ENCODE peak calls at places on chromosome 9, in five cellular contexts. V is heart right ventricle, A is WERI-Rb-1, M is prostate gland, T is colonic mucosa. E is an unnamed sample.

GRCh38 chr9:100472725-100473261 is at the start of gene TMEFF1:
- DNase-seq in V (no peak), T (peak), M (peak), A (peak), E (peak)

GRCh38 chr9:120873512-120873911 is 3.5 kb downstream of the PHF19 start:
- DNase-seq in M (no peak), T (no peak), A (no peak), V (no peak), E (peak)

GRCh38 chr9:81293651-81294050 is 395.7 kb downstream of the TLE1 start:
- DNase-seq in A (no peak), V (no peak), T (no peak), M (no peak), E (no peak)

GRCh38 chr9:104346645-104347175 is 157.4 kb upstream of the OR13F1 start:
- DNase-seq in M (no peak), T (no peak), A (peak), V (no peak), E (no peak)

GRCh38 chr9:4923141-4923540 is 61.9 kb upstream of the JAK2 start:
- DNase-seq in T (no peak), M (no peak), V (no peak), A (no peak), E (no peak)

GRCh38 chr9:98533866-98534265 is 174.9 kb downstream of the GABBR2 start:
- DNase-seq in M (no peak), T (no peak), V (no peak), A (no peak), E (no peak)

GRCh38 chr9:81601639-81602623 is 87.4 kb downstream of the TLE1 start:
- DNase-seq in A (no peak), V (no peak), T (no peak), M (no peak), E (no peak)

GRCh38 chr9:87581513-87581912 is 83.8 kb downstream of the DAPK1 start:
- DNase-seq in T (no peak), A (no peak), M (no peak), V (no peak), E (no peak)

GRCh38 chr9:84699897-84700395 is 30.4 kb downstream of the NTRK2 start:
- DNase-seq in T (no peak), V (no peak), A (no peak), M (no peak), E (no peak)

GRCh38 chr9:112401175-112401815 is 21.4 kb downstream of the HSDL2 start:
- DNase-seq in V (no peak), M (no peak), A (no peak), T (no peak), E (peak)

GRCh38 chr9:101097210-101097609 is 68.7 kb downstream of the PLPPR1 start:
- DNase-seq in T (no peak), V (no peak), A (no peak), M (no peak), E (no peak)

GRCh38 chr9:110996436-110997224 is 41.6 kb downstream of the LPAR1 start:
- DNase-seq in V (peak), T (peak), M (no peak), A (no peak), E (peak)
- H3K4me3 ChIP-seq in V (no peak), T (no peak), M (no peak), A (no peak), E (no peak)

GRCh38 chr9:31916591-31917223 is 467.7 kb upstream of the ACO1 start:
- DNase-seq in A (no peak), V (no peak), M (no peak), T (no peak), E (no peak)
- TF ChIP-seq CTCF in A (peak), V (no peak), M (no peak), T (no peak), E (no peak)

DNA sequence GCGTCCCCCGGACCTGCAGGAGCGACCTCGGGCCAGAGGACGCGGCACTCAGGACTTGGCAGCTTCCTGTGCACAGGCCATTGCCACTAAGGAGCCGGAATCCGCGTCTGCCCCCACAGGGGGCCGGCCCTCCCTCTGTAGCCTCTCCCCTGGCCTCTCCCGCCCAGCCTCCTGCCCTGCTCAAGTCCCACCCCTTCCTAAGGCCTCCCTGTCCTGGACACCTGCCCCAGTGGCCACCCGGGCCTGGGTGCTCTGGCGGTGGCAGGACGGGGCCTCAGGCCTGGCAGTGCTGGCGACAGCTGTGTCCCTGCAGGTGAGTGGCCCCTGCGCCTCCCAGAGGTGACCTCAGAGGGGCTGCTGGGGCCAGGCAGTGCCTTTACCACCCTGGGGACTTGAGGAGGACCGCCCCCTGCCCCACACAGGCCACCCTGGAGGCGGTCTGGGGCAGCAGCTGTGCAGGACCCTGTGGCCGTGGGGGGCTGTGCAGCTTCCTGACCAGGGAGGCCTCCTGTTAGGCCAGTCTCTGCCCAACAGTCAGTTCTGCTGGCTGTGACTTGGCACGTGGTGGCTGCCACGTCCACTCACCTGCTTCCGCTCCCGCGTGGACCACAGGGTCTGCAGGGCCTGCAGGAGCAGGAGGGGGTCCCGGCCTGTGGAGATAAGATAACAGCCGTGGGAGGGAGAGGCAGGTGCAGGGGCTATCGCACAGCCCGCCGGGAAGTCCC is 40.1 kb downstream of the EXD3 start:
- DNase-seq in V (no peak), T (no peak), A (peak), M (no peak), E (no peak)
- H3K4me3 ChIP-seq in V (no peak), T (no peak), A (no peak), M (no peak), E (no peak)

GRCh38 chr9:70576121-70576520 is 161.7 kb upstream of the KLF9 start:
- DNase-seq in A (no peak), V (no peak), M (no peak), T (no peak), E (no peak)

GRCh38 chr9:70571247-70571646 is 156.8 kb upstream of the KLF9 start:
- DNase-seq in V (no peak), M (no peak), T (no peak), A (no peak), E (no peak)

GRCh38 chr9:70569070-70569772 is 154.8 kb upstream of the KLF9 start:
- DNase-seq in T (no peak), M (no peak), A (no peak), V (no peak), E (no peak)

GRCh38 chr9:70574222-70574837 is 159.9 kb upstream of the KLF9 start:
- DNase-seq in T (no peak), A (no peak), M (no peak), V (no peak), E (no peak)

GRCh38 chr9:70573308-70573707 is 158.9 kb upstream of the KLF9 start:
- DNase-seq in V (no peak), A (no peak), M (no peak), T (no peak), E (no peak)
- TF ChIP-seq CTCF in V (no peak), A (no peak), M (no peak), T (no peak), E (no peak)

GRCh38 chr9:69180200-69180599 is 6.1 kb downstream of the TJP2 start:
- DNase-seq in V (no peak), T (no peak), A (no peak), M (no peak), E (no peak)

GRCh38 chr9:69178583-69179011 is 4.5 kb downstream of the TJP2 start:
- DNase-seq in T (no peak), M (no peak), V (no peak), A (no peak), E (no peak)

GRCh38 chr9:69179037-69179436 is 5.0 kb downstream of the TJP2 start:
- DNase-seq in M (no peak), A (no peak), V (no peak), T (no peak), E (no peak)

GRCh38 chr9:69181908-69182353 is 7.9 kb downstream of the TJP2 start:
- DNase-seq in V (no peak), A (no peak), T (no peak), M (no peak), E (no peak)

GRCh38 chr9:69180670-69181069 is 6.6 kb downstream of the TJP2 start:
- DNase-seq in V (peak), M (peak), A (no peak), T (peak), E (no peak)
- H3K4me3 ChIP-seq in V (no peak), M (no peak), A (no peak), T (no peak), E (no peak)

DNA sequence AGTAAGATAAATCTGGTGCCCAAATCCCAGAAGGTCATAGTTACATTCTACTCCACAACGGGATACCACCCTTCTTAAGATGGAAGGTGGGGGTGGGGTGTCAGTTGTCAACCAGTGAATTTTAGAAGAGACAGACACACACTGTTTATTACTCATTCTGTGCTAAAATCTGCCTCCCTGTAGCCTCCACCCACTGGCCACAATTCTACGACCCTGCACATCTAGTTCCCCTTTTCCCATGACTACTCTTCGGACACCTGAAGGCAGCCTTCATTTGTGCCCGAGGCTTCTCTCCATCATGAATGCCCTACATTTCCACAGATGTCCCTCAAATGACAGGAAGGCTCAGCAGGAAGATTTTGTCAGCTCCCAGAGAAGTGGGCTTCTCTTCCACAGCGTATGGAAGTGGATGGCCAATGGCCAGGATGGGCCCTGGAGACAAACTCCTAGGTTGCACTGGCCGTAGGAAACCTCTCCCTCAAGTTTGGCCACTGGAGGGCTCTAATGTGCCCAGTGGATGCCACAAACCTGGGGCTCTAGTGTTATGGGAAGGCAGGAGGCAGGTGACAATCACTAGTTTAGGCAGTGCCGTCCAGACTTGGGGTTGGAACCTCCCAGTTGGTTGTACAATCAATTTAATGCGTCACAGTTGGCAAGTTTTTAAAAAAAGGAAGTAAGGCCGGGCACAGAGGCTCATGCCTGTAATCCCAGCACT is 46.6 kb downstream of the PTPN3 start:
- DNase-seq in V (no peak), T (no peak), A (no peak), M (no peak), E (no peak)
- TF ChIP-seq CTCF in V (no peak), T (no peak), A (peak), M (no peak), E (no peak)

GRCh38 chr9:23538060-23538387 is 288.0 kb downstream of the ELAVL2 start:
- DNase-seq in T (no peak), V (no peak), M (no peak), A (no peak), E (no peak)
- H3K4me3 ChIP-seq in T (no peak), V (no peak), M (no peak), A (peak), E (no peak)

GRCh38 chr9:116162241-116162781 is 8.7 kb downstream of the PAPPA start:
- DNase-seq in A (no peak), M (no peak), V (no peak), T (no peak), E (no peak)

GRCh38 chr9:116166713-116167112 is 13.1 kb downstream of the PAPPA start:
- DNase-seq in T (no peak), V (no peak), A (no peak), M (no peak), E (no peak)

GRCh38 chr9:116160676-116161571 is 7.3 kb downstream of the PAPPA start:
- DNase-seq in M (no peak), V (no peak), A (no peak), T (no peak), E (no peak)

GRCh38 chr9:116165912-116166311 is 12.3 kb downstream of the PAPPA start:
- DNase-seq in M (no peak), T (no peak), V (no peak), A (no peak), E (no peak)

DNA sequence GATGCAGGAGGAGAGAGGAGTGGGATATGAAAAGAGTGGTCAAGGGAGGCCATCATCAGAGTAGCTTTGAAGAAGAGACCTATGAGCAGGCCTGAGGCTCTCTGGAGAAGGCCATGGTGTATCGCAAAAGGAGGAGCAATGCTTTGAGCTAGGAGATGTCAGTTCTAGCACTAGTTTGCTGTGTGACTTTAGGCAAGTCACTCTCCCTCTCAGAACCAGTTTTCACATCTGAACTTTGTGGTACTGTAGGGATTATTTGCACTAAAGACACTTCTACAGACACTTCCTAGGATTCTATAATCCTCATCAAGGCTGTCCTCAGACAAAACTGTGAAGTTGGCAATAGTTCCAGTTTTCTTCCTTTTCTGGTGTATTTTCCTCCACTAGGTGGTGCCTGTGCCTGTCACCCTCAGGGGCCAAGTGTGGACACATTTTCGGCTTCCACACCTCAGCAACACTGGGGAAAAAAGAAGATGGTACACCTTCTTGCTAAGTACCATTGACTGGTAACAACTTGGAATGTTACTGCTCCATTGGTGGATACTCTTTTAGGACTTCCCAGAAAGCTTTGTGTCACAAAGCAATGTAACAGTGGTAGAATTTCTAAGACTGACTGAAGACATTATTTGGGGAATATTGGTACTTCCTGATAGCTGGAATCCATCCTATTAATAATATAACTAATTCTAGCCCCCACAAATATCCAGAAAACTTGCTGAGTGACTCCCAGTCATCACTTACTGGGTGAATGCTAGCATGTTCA is 9.9 kb downstream of the PAPPA start:
- DNase-seq in M (no peak), T (no peak), V (no peak), A (no peak), E (no peak)
- TF ChIP-seq CTCF in M (peak), T (peak), V (no peak), A (peak), E (peak)

DNA sequence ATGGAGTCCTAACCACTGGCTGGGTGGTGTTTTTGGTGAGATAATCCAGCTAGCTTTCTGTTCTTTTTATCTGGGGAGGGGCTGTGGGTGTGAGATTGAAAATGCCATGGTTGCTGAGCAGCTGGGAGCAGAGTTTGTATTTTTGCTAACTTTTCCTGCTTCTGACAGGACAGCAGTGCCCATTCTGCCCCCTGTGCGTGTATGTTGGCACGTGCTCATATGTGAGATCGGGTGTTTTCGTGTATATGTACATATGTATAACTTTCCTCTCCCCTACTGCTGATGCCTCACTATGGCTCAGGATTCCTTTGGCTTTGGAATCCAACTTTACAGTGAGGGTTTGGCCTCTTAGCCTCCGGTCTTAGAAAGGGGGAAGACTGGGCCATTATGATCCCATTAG is 38.3 kb downstream of the RGS3 start:
- DNase-seq in T (no peak), M (no peak), V (no peak), A (no peak), E (no peak)
- H3K4me3 ChIP-seq in T (no peak), M (peak), V (peak), A (no peak), E (no peak)

E was measured in thyroid gland.